ENCODE peak calls at places on chromosomes 7 and 10, in nine cellular contexts. F is stimulated activated CD8-positive, alpha-beta memory T cell treated with anti-CD3 and anti-CD28 coated beads, Interleukin-2, amount 100 ng/mL, for 48 hours; U is C1 segment of cervical spinal cord; R is HEK293T; X is AML-193; E is right lobe of liver; D is foreskin fibroblast; T is T1000; C is LoVo. G is an unnamed sample.

GRCh38 chr10:128027306-128027705 is 98.9 kb downstream of the MKI67 start:
- DNase-seq in X (no peak), E (no peak), D (no peak), F (no peak), T (no peak), R (no peak), C (no peak), U (no peak), G (no peak)

GRCh38 chr7:101235050-101235449 is 2.6 kb downstream of the CLDN15 start:
- DNase-seq in C (no peak), D (no peak), R (no peak), F (no peak), U (no peak), T (no peak), E (no peak), X (no peak), G (no peak)

GRCh38 chr7:64888901-64889685 is 14.0 kb upstream of the ZNF273 start:
- DNase-seq in T (no peak), F (no peak), X (no peak), E (no peak), D (no peak), R (no peak), U (no peak), C (no peak), G (no peak)

GRCh38 chr10:83723080-83723479 is 416.2 kb upstream of the GHITM start:
- DNase-seq in X (no peak), T (no peak), E (no peak), C (no peak), U (no peak), F (no peak), D (no peak), R (no peak), G (no peak)

GRCh38 chr10:106132956-106133355 is 1031.5 kb downstream of the SORCS1 start:
- DNase-seq in F (no peak), X (no peak), C (no peak), D (no peak), R (no peak), T (no peak), U (no peak), E (no peak), G (no peak)

GRCh38 chr7:92988051-92988450 is 129.7 kb downstream of the SAMD9 start:
- DNase-seq in X (no peak), T (no peak), F (no peak), D (peak; percentile 20), C (peak; percentile 50), R (peak; percentile 8), E (no peak), U (no peak), G (no peak)

GRCh38 chr10:100184426-100185219 is 1.2 kb downstream of the ERLIN1 start:
- DNase-seq in D (no peak), R (peak; percentile 50), F (no peak), E (no peak), X (peak; percentile 45), C (peak; percentile 25), U (no peak), T (no peak), G (no peak)

GRCh38 chr7:121831320-121831719 is 41.6 kb upstream of the PTPRZ1 start:
- DNase-seq in U (peak; percentile 12), C (no peak), R (no peak), D (no peak), E (no peak), T (no peak), X (no peak), F (no peak), G (no peak)

GRCh38 chr10:178208-178607 is 43.0 kb downstream of the ZMYND11 start:
- DNase-seq in E (no peak), X (peak; percentile 39), T (no peak), R (peak; percentile 9), F (no peak), U (no peak), D (peak; percentile 28), C (peak; percentile 36), G (no peak)

GRCh38 chr10:74139981-74140380 is 10.6 kb downstream of the AP3M1 start:
- DNase-seq in D (no peak), T (no peak), E (no peak), F (no peak), R (no peak), X (no peak), C (no peak), U (no peak), G (no peak)

GRCh38 chr10:17241611-17242333 is 13.7 kb downstream of the VIM start:
- DNase-seq in E (no peak), D (no peak), T (no peak), F (no peak), C (no peak), U (no peak), R (no peak), X (no peak), G (no peak)

GRCh38 chr7:514651-515598 is 4.7 kb downstream of the PDGFA start:
- DNase-seq in C (no peak), D (no peak), E (no peak), R (no peak), X (no peak), F (no peak), U (peak; percentile 26), T (peak; percentile 54), G (no peak)

GRCh38 chr7:97198596-97198995 is 81.1 kb downstream of the SDHAF3 start:
- DNase-seq in D (no peak), F (no peak), U (no peak), X (no peak), T (no peak), E (no peak), R (no peak), C (no peak), G (no peak)

GRCh38 chr10:124403548-124403947 is 15.2 kb downstream of the OAT start:
- DNase-seq in C (peak; percentile 53), U (no peak), X (peak; percentile 74), D (peak; percentile 46), F (no peak), E (no peak), T (no peak), R (peak; percentile 78), G (peak; percentile 17)

GRCh38 chr7:73992104-73992562 is 35.8 kb upstream of the ELN start:
- DNase-seq in X (no peak), F (no peak), D (peak; percentile 63), T (peak; percentile 8), R (no peak), C (no peak), U (no peak), E (no peak), G (no peak)

GRCh38 chr10:130479906-130480305 is 343.7 kb downstream of the GLRX3 start:
- DNase-seq in R (no peak), D (no peak), E (no peak), C (no peak), X (no peak), U (no peak), T (no peak), F (no peak), G (no peak)

GRCh38 chr10:6204063-6204340 is 1.3 kb downstream of the PFKFB3 start:
- DNase-seq in R (no peak), E (peak; percentile 74), U (no peak), X (no peak), D (no peak), C (no peak), F (peak; percentile 52), T (no peak), G (no peak)

GRCh38 chr10:96473866-96474265 is 39.9 kb downstream of the TLL2 start:
- DNase-seq in C (no peak), R (no peak), D (no peak), F (no peak), T (no peak), E (no peak), U (no peak), X (no peak), G (no peak)

GRCh38 chr7:29968683-29969457 is 20.7 kb downstream of the SCRN1 start:
- DNase-seq in C (no peak), E (no peak), X (no peak), D (no peak), R (no peak), U (no peak), T (peak; percentile 8), F (no peak), G (no peak)

GRCh38 chr7:40329601-40330153 is 194.9 kb downstream of the SUGCT start:
- DNase-seq in C (peak; percentile 79), D (peak; percentile 29), T (no peak), U (no peak), F (no peak), X (peak; percentile 32), E (no peak), R (peak; percentile 54), G (no peak)

GRCh38 chr7:2016761-2017482 is 215.8 kb downstream of the MAD1L1 start:
- DNase-seq in C (no peak), X (no peak), E (peak; percentile 30), D (no peak), T (no peak), U (no peak), F (no peak), R (no peak), G (no peak)

GRCh38 chr10:60426425-60426824 is 36.8 kb upstream of the ANK3 start:
- DNase-seq in U (no peak), X (no peak), R (no peak), T (no peak), F (no peak), C (no peak), D (peak; percentile 83), E (no peak), G (no peak)

GRCh38 chr10:108787932-108788331 is 1135.4 kb downstream of the XPNPEP1 start:
- DNase-seq in C (no peak), R (no peak), T (no peak), U (no peak), X (no peak), E (no peak), D (no peak), F (no peak), G (no peak)

GRCh38 chr10:103958996-103959395 is 7.9 kb upstream of the SLK start:
- DNase-seq in T (no peak), E (no peak), R (no peak), F (no peak), X (no peak), D (no peak), C (no peak), U (no peak), G (no peak)

GRCh38 chr10:106450966-106451365 is 713.5 kb downstream of the SORCS1 start:
- DNase-seq in T (no peak), X (no peak), R (no peak), C (no peak), F (no peak), E (no peak), D (peak; percentile 52), U (no peak), G (peak; percentile 30)

GRCh38 chr7:85669139-85669692 is 482.4 kb upstream of the SEMA3D start:
- DNase-seq in C (no peak), F (no peak), R (no peak), D (no peak), X (no peak), U (no peak), E (no peak), T (no peak), G (no peak)

GRCh38 chr7:133742709-133743538 is 384.2 kb upstream of the LRGUK start:
- DNase-seq in X (peak; percentile 26), D (no peak), U (no peak), E (no peak), F (no peak), R (peak; percentile 17), T (no peak), C (no peak), G (no peak)

GRCh38 chr10:123786306-123786705 is 105.3 kb downstream of the CPXM2 start:
- DNase-seq in E (no peak), X (no peak), D (no peak), C (no peak), T (no peak), U (no peak), F (no peak), R (no peak), G (no peak)

GRCh38 chr10:131475043-131475442 is 163.5 kb upstream of the TCERG1L start:
- DNase-seq in F (no peak), D (no peak), E (no peak), C (no peak), T (no peak), R (no peak), X (no peak), U (no peak), G (no peak)

GRCh38 chr10:132075909-132076577 is 10.3 kb downstream of the JAKMIP3 start:
- DNase-seq in D (no peak), X (no peak), E (no peak), T (no peak), F (no peak), R (no peak), U (no peak), C (no peak), G (no peak)

GRCh38 chr10:28717659-28718201 is 40.4 kb downstream of the BAMBI start:
- DNase-seq in E (no peak), D (no peak), X (no peak), R (no peak), T (no peak), C (no peak), U (no peak), F (no peak), G (no peak)